ENCODE peak calls at places on chromosomes 12 and 14, in eight cellular contexts. N is Right ventricle myocardium inferior; X is NCI-H1092 treated with DMSO at 0.1 percent for 48 hours; K is CD4-positive, alpha-beta T cell; R is left ventricle myocardium inferior; S is stimulated activated naive B cell treated with anti-CD40 and anti-IgM and Interleukin-4, amounts not matched to agents 10 μg/mL and 1 μg/mL and 100 μg/mL, for 72 hours; L is uterus; C is ascending aorta. Z is an unnamed sample.

GRCh38 chr12:106246891-106247730 is 709 bp downstream of the CKAP4 start:
- DNase-seq in N (peak; percentile 92), X (no peak), K (peak; percentile 50), R (peak; percentile 74), S (no peak), L (peak; percentile 62), C (peak; percentile 83), Z (peak; percentile 77)

GRCh38 chr12:116434155-116435065 is 124.8 kb upstream of the MAP1LC3B2 start:
- DNase-seq in N (peak; percentile 87), X (no peak), K (no peak), R (peak; percentile 79), S (no peak), L (peak; percentile 88), C (peak; percentile 97), Z (peak; percentile 89)

GRCh38 chr12:77324416-77324762 is 259.0 kb upstream of the E2F7 start:
- DNase-seq in N (no peak), X (no peak), K (no peak), R (no peak), S (no peak), L (no peak), C (no peak), Z (no peak)

GRCh38 chr12:6606331-6607131 is 648 bp downstream of the CHD4 start:
- DNase-seq in N (peak; percentile 89), X (no peak), K (peak; percentile 75), R (peak; percentile 77), S (peak; percentile 51), L (peak; percentile 74), C (peak; percentile 86), Z (peak; percentile 89)

GRCh38 chr12:49874142-49874897 is 29.4 kb downstream of the FAIM2 start:
- DNase-seq in N (no peak), X (no peak), K (no peak), R (no peak), S (no peak), L (peak; percentile 12), C (peak; percentile 28), Z (peak; percentile 42)

GRCh38 chr14:98167702-98168101 is 1104.3 kb downstream of the BCL11B start:
- DNase-seq in N (no peak), X (no peak), K (no peak), R (no peak), S (no peak), L (no peak), C (no peak), Z (no peak)

GRCh38 chr12:39605996-39606395 is 13.6 kb downstream of the ABCD2 start:
- DNase-seq in N (no peak), X (no peak), K (no peak), R (no peak), S (no peak), L (no peak), C (no peak), Z (no peak)

GRCh38 chr12:120012067-120012621 is 23.1 kb downstream of the BICDL1 start:
- DNase-seq in N (no peak), X (no peak), K (peak; percentile 88), R (no peak), S (peak; percentile 86), L (no peak), C (no peak), Z (no peak)

GRCh38 chr14:35231207-35231755 is 60.9 kb upstream of the PSMA6 start:
- DNase-seq in N (no peak), X (no peak), K (no peak), R (no peak), S (no peak), L (no peak), C (no peak), Z (no peak)

GRCh38 chr12:92297932-92298681 is 152.5 kb upstream of the BTG1 start:
- DNase-seq in N (no peak), X (no peak), K (no peak), R (no peak), S (peak; percentile 29), L (no peak), C (no peak), Z (no peak)

GRCh38 chr14:99348816-99349609 is 77.0 kb upstream of the BCL11B start:
- DNase-seq in N (no peak), X (no peak), K (no peak), R (no peak), S (no peak), L (no peak), C (peak; percentile 27), Z (no peak)

Z was measured in heart left ventricle.